ENCODE peak calls at places on chromosome 18, in five cellular contexts. One of them, this sample, is unnamed.

GRCh38 chr18:63994783-63995399 is 25.0 kb downstream of the SERPINB8 start:
- DNase-seq in adipocyte: peak
- DNase-seq in GM12864: no peak
- DNase-seq in GM20000: peak
- DNase-seq in GM23248: peak
- DNase-seq in this sample: peak

GRCh38 chr18:31046916-31047315 is 4.4 kb upstream of the DSC3 start:
- DNase-seq in adipocyte: no peak
- DNase-seq in GM12864: no peak
- DNase-seq in GM20000: no peak
- DNase-seq in GM23248: no peak
- DNase-seq in this sample: no peak

GRCh38 chr18:5456577-5457466 is 87.0 kb downstream of the EPB41L3 start:
- DNase-seq in adipocyte: peak
- DNase-seq in GM12864: no peak
- DNase-seq in GM20000: no peak
- DNase-seq in GM23248: peak
- DNase-seq in this sample: peak

GRCh38 chr18:26909599-26910290 is 44.2 kb upstream of the AQP4 start:
- DNase-seq in adipocyte: no peak
- DNase-seq in GM12864: no peak
- DNase-seq in GM20000: no peak
- DNase-seq in GM23248: peak
- DNase-seq in this sample: peak

GRCh38 chr18:34342960-34343359 is 118.2 kb upstream of the NOL4 start:
- DNase-seq in adipocyte: peak
- DNase-seq in GM12864: no peak
- DNase-seq in GM20000: no peak
- DNase-seq in GM23248: peak
- DNase-seq in this sample: no peak

GRCh38 chr18:54389143-54389505 is 31.4 kb downstream of the C18orf54 start:
- DNase-seq in adipocyte: no peak
- DNase-seq in GM12864: no peak
- DNase-seq in GM20000: no peak
- DNase-seq in GM23248: no peak
- DNase-seq in this sample: no peak

GRCh38 chr18:3721771-3722661 is 272.0 kb downstream of the TGIF1 start:
- DNase-seq in adipocyte: no peak
- DNase-seq in GM12864: no peak
- DNase-seq in GM20000: no peak
- DNase-seq in GM23248: no peak
- DNase-seq in this sample: no peak

GRCh38 chr18:10518595-10519273 is 7.1 kb upstream of the NAPG start:
- DNase-seq in adipocyte: peak
- DNase-seq in GM12864: no peak
- DNase-seq in GM20000: no peak
- DNase-seq in GM23248: peak
- DNase-seq in this sample: peak

GRCh38 chr18:68263481-68263880 is 451.4 kb downstream of the TMX3 start:
- DNase-seq in adipocyte: peak
- DNase-seq in GM12864: no peak
- DNase-seq in GM20000: no peak
- DNase-seq in GM23248: peak
- DNase-seq in this sample: no peak

GRCh38 chr18:49814147-49814499 is 790 bp upstream of the ACAA2 start:
- DNase-seq in adipocyte: peak
- DNase-seq in GM12864: no peak
- DNase-seq in GM20000: no peak
- DNase-seq in GM23248: peak
- DNase-seq in this sample: peak